ENCODE peak calls at places on chromosomes 3 and 15, in four cellular contexts. W, X, C and G are unnamed samples.

GRCh38 chr3:61530355-61530754 is 31.0 kb upstream of the PTPRG start:
- DNase-seq in X (no peak), W (peak; percentile 64), C (no peak), G (peak; percentile 40)

GRCh38 chr3:38579146-38579545 is 70.3 kb downstream of the SCN5A start:
- DNase-seq in C (no peak), X (no peak), W (peak; percentile 21), G (no peak)

GRCh38 chr3:107943350-107943749 is 147.5 kb downstream of the CD47 start:
- DNase-seq in X (no peak), W (no peak), C (no peak), G (no peak)

GRCh38 chr3:170418422-170419300 is at the start of gene CLDN11:
- DNase-seq in W (peak; percentile 55), X (peak; percentile 70), C (peak; percentile 54), G (no peak)

GRCh38 chr3:67093315-67093714 is 95.2 kb downstream of the KBTBD8 start:
- DNase-seq in X (no peak), C (no peak), W (no peak), G (no peak)

GRCh38 chr15:51425517-51426033 is 84.1 kb downstream of the GLDN start:
- DNase-seq in X (no peak), W (no peak), C (no peak), G (no peak)

GRCh38 chr15:69647160-69647513 is 194.5 kb downstream of the RPLP1 start:
- DNase-seq in C (no peak), W (no peak), X (no peak), G (no peak)

GRCh38 chr15:78640840-78641733 is at the start of gene CHRNB4:
- DNase-seq in W (peak; percentile 3), C (peak; percentile 52), X (peak; percentile 92), G (peak; percentile 35)

GRCh38 chr3:46498916-46499519 is 1.2 kb downstream of the RTP3 start:
- DNase-seq in X (no peak), C (no peak), W (no peak), G (no peak)

DNA sequence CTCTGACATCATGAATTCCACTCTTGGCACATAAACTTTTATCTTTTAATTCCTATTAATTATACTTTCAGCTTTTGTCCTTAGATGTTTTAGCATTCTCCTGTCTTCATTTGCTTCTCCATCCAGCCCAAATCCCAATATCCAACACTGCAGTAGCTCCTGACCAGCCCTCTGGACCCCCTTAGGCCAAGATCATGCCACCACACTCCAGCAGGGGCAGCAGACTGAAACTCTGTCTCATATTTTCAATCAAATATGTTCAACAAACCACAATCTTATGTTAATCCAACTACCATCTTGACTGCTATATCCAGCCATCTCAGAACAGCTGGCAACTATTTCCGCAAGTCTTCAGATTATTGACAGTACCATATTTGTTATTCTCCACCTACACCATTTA is 315.8 kb upstream of the ROBO2 start:
- DNase-seq in C (no peak), X (no peak), W (no peak), G (no peak)
- TF ChIP-seq CTCF in C (no peak), X (peak; percentile 13), W (no peak), G (no peak)

GRCh38 chr15:49063402-49064280 is 17.4 kb upstream of the SECISBP2L start:
- DNase-seq in X (no peak), W (no peak), C (no peak), G (no peak)

GRCh38 chr15:49060710-49061483 is 14.7 kb upstream of the SECISBP2L start:
- DNase-seq in C (no peak), W (peak; percentile 70), X (no peak), G (no peak)

GRCh38 chr15:49064281-49064653 is 18.0 kb upstream of the SECISBP2L start:
- DNase-seq in W (no peak), C (no peak), X (no peak), G (no peak)

GRCh38 chr15:49064884-49065283 is 18.6 kb upstream of the SECISBP2L start:
- DNase-seq in C (no peak), X (no peak), W (no peak), G (no peak)

GRCh38 chr15:49062900-49063299 is 16.7 kb upstream of the SECISBP2L start:
- DNase-seq in X (peak; percentile 5), W (no peak), C (no peak), G (no peak)
- TF ChIP-seq CTCF in X (no peak), W (no peak), C (no peak), G (no peak)

DNA sequence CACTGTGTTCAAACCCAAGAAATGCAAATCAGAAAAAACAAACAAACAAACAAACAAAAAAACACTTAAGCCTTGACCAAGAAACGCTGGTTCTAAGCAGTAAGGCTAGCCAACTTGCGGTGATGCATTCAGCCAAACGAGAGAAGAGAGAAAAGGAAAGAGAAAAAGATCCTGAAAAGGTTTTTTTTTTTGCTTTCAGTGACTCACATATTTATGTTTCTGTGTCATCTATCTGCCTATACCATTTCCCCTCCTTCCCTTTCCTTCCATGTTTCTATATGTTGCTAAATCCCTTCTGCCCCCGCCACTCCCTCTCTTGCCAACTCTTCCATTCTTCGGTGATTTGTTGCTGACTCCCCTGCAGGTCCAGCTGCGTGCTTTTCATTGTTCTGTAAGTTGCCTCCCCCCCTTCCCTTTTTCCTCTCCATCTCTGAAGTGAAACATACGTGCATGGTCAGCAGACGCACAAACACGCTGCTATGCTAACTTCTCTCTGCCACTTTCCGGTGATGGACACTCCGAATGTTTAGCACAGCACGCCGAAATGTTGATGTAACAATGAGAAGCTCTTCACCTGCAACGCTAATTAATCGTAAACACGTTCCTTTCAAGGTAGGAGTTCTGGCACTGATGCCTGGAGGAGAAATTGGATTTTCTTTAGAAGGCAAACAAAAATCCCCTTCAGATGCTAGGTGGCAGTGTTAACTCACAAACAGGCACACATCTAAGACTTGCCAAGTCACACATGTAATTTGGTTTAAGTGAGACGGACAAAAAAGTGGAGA is 154.5 kb downstream of the TUSC7 start:
- DNase-seq in X (peak; percentile 9), W (peak; percentile 73), C (no peak), G (no peak)
- TF ChIP-seq CTCF in X (peak; percentile 43), W (peak; percentile 42), C (peak; percentile 44), G (no peak)

DNA sequence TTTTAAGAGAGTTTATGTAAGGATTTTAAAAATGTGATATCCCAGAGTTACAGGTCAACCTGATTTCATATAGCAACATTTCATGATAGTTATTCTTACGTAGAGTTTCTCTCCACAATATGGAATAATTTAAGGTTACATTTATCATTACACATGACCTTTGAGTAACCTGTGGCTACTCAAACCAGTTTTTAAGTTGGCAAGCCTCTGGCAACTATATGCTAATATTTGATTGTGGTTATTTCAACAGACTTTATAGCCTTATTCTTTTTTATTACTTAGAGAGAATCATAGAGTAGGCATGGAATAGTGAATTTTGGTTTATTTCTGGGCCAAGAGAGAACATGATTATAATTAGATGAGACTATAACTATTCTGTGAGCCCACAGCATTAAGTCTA is 504.9 kb downstream of the NLGN1 start:
- DNase-seq in X (no peak), W (no peak), C (no peak), G (no peak)
- TF ChIP-seq CTCF in X (no peak), W (no peak), C (no peak), G (no peak)

GRCh38 chr15:61185759-61186158 is 43.3 kb downstream of the RORA start:
- DNase-seq in X (no peak), C (no peak), W (no peak), G (no peak)

GRCh38 chr15:61186905-61187865 is 41.9 kb downstream of the RORA start:
- DNase-seq in X (no peak), W (no peak), C (no peak), G (no peak)

GRCh38 chr15:61182955-61183354 is 46.1 kb downstream of the RORA start:
- DNase-seq in C (no peak), W (no peak), X (no peak), G (no peak)

GRCh38 chr15:61188168-61188567 is 40.9 kb downstream of the RORA start:
- DNase-seq in W (no peak), X (no peak), C (no peak), G (no peak)

DNA sequence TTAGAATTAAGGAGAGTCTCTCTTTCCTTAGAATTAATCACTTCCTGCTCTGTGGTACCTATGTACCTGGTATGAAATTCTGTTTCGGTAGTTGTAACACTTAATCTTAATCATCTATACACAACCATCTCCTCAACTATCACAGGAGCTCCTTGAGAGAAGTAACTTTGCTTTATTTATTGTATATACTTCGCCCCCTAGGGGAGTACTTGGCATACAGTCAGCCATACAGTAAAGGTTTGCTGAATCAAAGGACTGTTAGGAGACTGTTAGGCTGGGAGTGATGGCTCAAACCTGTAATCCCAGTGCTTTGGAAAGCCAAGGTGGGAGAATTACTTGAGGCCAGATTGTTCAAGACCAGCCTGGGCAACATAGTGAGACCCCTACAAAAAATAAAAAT is 44.7 kb downstream of the RORA start:
- DNase-seq in C (no peak), W (no peak), X (no peak), G (no peak)
- TF ChIP-seq CTCF in C (peak; percentile 22), W (peak; percentile 1), X (no peak), G (no peak)

DNA sequence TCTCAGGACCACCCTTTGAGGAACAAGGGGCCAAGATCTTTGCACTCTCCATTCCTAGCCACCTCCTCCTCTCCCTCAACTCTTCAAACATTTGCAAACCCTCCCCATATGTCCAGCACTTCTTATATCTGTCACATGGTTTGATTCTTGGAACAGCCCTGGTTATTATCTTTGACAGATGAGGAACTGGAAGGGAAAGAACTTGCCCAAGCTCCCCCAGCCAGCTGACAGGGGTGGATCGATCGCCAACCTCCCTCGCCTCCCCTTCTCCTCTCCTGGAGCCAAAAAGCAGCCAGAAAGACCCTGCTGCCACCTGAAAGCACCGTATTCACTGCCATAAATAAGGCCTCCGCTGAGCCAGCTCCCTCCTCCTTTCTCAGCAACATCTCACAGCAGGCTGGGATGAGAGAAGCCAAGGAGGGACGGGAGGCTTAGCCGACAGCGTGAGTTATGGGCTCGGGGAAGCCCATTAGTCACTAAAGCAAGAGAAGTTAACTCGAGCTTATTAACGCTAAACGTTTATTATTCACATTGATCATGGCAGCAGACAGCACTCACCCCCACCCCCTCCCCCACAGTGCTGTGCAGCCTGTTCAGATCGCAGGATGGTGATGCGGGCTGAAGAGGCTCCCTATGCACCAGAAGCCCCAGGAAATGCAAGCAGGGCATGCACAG is 22.2 kb upstream of the FGD5 start:
- DNase-seq in C (no peak), X (peak; percentile 46), W (no peak), G (no peak)
- TF ChIP-seq CTCF in C (no peak), X (no peak), W (no peak), G (no peak)

GRCh38 chr3:14369675-14370669 is 32.4 kb upstream of the SLC6A6 start:
- DNase-seq in X (no peak), C (no peak), W (no peak), G (no peak)
- TF ChIP-seq CTCF in X (no peak), C (no peak), W (no peak), G (no peak)

DNA sequence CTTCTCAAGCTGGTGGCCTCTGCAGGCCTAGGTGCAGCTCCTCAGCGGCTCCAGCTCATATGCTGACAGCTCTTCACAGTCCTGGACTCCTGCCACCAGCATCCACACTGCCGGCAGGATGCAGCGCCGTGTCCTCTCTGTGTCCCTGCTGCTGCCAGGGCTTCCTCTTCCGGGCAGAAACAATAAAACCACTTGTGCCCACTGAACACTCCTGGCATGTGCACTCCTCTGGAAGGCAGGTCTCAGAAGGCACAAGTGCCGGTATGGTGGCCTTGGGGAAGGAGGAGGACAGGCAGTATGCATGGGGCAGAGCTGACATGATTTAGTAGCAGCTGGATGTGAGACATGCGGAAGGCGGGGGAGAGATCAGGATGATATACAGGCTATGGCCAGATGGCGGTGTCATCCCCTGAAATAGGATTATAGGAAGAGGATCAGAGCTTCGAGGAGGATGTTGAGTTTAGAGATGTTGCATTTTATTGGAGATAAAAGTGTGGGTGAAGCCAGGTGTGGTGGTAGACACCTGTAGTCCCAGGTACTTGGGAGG is 7.5 kb upstream of the MAN2A2 start:
- DNase-seq in W (peak; percentile 23), C (no peak), X (no peak), G (no peak)
- TF ChIP-seq CTCF in W (no peak), C (no peak), X (no peak), G (no peak)